ENCODE peak calls at places on chromosomes 2 and 18, in eight cellular contexts. N is transverse colon, K is SK-N-SH, Q is stomach, R is sigmoid colon, A is ovary, X is K562, L is A549. C is an unnamed sample.

GRCh38 chr2:237451582-237452469 is 35.2 kb upstream of the MLPH start:
- DNase-seq in R (no peak), X (no peak), A (peak), Q (no peak), L (no peak), K (peak), N (no peak), C (no peak)

GRCh38 chr2:65666156-65666725 is 233.8 kb upstream of the SPRED2 start:
- DNase-seq in X (peak), N (no peak), A (no peak), L (no peak), R (no peak), Q (no peak), K (no peak), C (peak)

GRCh38 chr18:26429535-26429934 is 118.8 kb downstream of the KCTD1 start:
- DNase-seq in A (no peak), K (peak), R (peak), L (peak), Q (no peak), X (no peak), N (no peak), C (no peak)

GRCh38 chr2:228526687-228527086 is 345.2 kb upstream of the SPHKAP start:
- DNase-seq in K (no peak), R (no peak), L (no peak), Q (no peak), N (no peak), X (no peak), A (no peak), C (no peak)

GRCh38 chr2:138071720-138072719 is 107.7 kb downstream of the HNMT start:
- DNase-seq in X (no peak), K (no peak), R (no peak), N (no peak), Q (no peak), A (no peak), L (peak), C (no peak)

GRCh38 chr2:183541766-183542165 is 417.5 kb downstream of the NUP35 start:
- DNase-seq in Q (no peak), X (no peak), N (peak), L (no peak), K (no peak), A (no peak), R (no peak), C (no peak)

GRCh38 chr2:145421841-145422240 is 901.9 kb upstream of the ZEB2 start:
- DNase-seq in N (no peak), Q (no peak), R (no peak), A (no peak), K (no peak), X (no peak), L (no peak), C (no peak)

GRCh38 chr2:30213326-30213725 is 18.0 kb upstream of the LBH start:
- DNase-seq in R (peak), Q (peak), X (no peak), N (no peak), A (no peak), L (no peak), K (no peak), C (no peak)

GRCh38 chr2:217162533-217162932 is 302.7 kb upstream of the TNP1 start:
- DNase-seq in Q (no peak), R (no peak), N (no peak), A (peak), K (no peak), X (peak), L (no peak), C (no peak)

GRCh38 chr2:160989778-160990177 is 170.4 kb upstream of the TANK start:
- DNase-seq in Q (no peak), X (no peak), K (no peak), A (no peak), R (no peak), N (no peak), L (no peak), C (no peak)

GRCh38 chr2:192500550-192501200 is 305.9 kb upstream of the TMEFF2 start:
- DNase-seq in R (no peak), X (no peak), K (no peak), N (no peak), A (no peak), L (no peak), Q (no peak), C (peak)

GRCh38 chr2:37774976-37775907 is 103.8 kb upstream of the CDC42EP3 start:
- DNase-seq in K (no peak), X (no peak), R (no peak), L (no peak), A (no peak), Q (no peak), N (no peak), C (no peak)

GRCh38 chr2:55097462-55098410 is 47.5 kb upstream of the RTN4 start:
- DNase-seq in N (no peak), Q (no peak), R (no peak), L (no peak), A (no peak), K (no peak), X (peak), C (no peak)

DNA sequence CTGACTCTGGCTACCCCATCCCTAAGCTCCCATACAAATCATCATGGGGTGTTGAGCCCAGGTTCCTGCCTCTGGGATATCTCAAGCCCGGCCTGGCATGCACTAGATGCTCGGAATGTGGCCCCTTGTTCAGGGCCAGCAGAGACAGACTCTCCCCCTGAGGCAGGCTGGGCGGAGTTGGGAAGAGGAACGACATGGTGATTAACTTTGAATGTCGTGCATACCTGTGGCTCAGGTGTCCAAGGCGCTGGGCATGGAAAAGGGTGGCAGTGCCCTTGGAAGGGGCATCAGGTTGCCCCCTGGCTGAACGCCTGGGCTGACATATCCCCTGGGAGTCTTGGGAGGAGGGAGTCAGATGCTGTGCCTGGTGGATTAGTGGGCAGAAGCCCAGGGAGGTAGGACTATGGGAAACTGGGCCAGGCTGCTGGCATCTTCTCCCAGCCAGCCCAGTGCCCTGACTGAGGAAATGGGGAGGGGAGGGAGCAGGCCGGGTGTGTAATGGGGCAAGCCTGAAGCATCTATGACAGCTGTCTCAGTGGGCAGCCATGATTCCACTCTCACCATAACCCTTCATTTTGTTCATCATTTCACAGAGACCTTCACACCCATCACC is 57.8 kb upstream of the OTOF start:
- DNase-seq in X (no peak), Q (no peak), L (no peak), N (no peak), R (peak), A (no peak), K (no peak), C (no peak)
- TF ChIP-seq EP300 in X (no peak), Q (no peak), L (no peak), N (no peak), R (no peak), A (no peak), K (no peak), C (no peak)

DNA sequence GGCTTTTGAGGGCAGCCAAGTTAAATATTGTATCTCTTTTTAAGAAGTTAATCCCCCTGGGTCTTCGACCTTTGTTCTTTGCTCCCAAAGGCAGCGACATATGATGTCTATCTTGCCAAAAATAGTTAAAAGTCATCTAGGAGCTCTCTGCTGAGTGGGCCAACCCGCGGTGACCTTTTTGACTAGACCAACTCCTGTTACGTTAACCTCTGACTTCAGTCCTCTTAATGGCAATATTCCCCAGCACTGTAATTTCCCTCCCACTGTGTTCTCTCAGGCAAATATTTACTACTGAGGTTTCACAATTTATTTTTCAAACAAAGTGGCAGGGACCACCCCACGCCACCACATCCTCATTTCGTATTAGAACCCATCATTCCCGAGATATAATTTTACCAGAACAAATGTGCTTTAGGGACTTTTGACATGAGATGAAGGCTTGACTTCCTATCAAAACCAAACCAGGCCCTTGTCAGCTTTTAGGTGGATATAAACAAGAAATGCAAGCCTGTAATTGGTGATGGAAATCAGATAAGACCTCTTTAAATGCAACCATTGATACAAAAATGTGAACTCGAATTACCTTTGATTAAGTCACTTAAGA is 764.7 kb downstream of the SATB2 start:
- DNase-seq in K (no peak), L (no peak), N (no peak), Q (no peak), A (no peak), R (no peak), X (no peak), C (no peak)
- TF ChIP-seq EP300 in K (no peak), L (no peak), N (no peak), Q (no peak), A (no peak), R (no peak), X (no peak), C (no peak)

GRCh38 chr18:74316257-74317180 is 880 bp downstream of the C18orf63 start:
- DNase-seq in A (no peak), L (peak), X (no peak), Q (no peak), R (no peak), N (no peak), K (no peak), C (no peak)
- TF ChIP-seq EP300 in A (no peak), L (peak), X (no peak), Q (no peak), R (no peak), N (no peak), K (no peak), C (no peak)

GRCh38 chr18:62152844-62153243 is 34.0 kb downstream of the PIGN start:
- DNase-seq in K (no peak), X (no peak), Q (no peak), A (no peak), R (no peak), N (no peak), L (no peak), C (no peak)
- TF ChIP-seq EP300 in K (no peak), X (no peak), Q (no peak), A (no peak), R (no peak), N (no peak), L (no peak), C (no peak)

GRCh38 chr2:172196768-172197322 is 94.1 kb upstream of the DLX2 start:
- DNase-seq in R (no peak), X (no peak), Q (peak), A (no peak), L (no peak), N (no peak), K (no peak), C (no peak)
- TF ChIP-seq EP300 in R (no peak), X (no peak), Q (no peak), A (no peak), L (no peak), N (no peak), K (no peak), C (no peak)